ENCODE peak calls at places on chromosome 1, in four cellular contexts. D is K562, W is GM12878, B is HepG2. Q is an unnamed sample.

GRCh38 chr1:230370109-230370508 is 56.0 kb downstream of the PGBD5 start:
- DNase-seq in D (no peak), B (no peak), W (no peak), Q (no peak)

GRCh38 chr1:70427976-70428375 is 16.9 kb downstream of the CTH start:
- DNase-seq in W (no peak), B (no peak), D (no peak), Q (no peak)

GRCh38 chr1:7749126-7749525 is 22.0 kb upstream of the VAMP3 start:
- DNase-seq in D (no peak), W (no peak), B (no peak), Q (no peak)

GRCh38 chr1:192474080-192474683 is 101.4 kb upstream of the RGS1 start:
- DNase-seq in W (no peak), D (peak), B (peak), Q (no peak)

GRCh38 chr1:94925561-94926364 is 1.1 kb downstream of the CNN3 start:
- DNase-seq in D (no peak), W (peak), B (peak), Q (peak)

GRCh38 chr1:119982006-119982405 is 85.7 kb upstream of the ADAM30 start:
- DNase-seq in B (no peak), D (no peak), W (no peak), Q (no peak)

GRCh38 chr1:22845536-22845935 is 127.1 kb downstream of the LACTBL1 start:
- DNase-seq in B (no peak), W (no peak), D (no peak), Q (no peak)

GRCh38 chr1:77018386-77019156 is 151.3 kb downstream of the ST6GALNAC5 start:
- DNase-seq in B (no peak), W (no peak), D (no peak), Q (no peak)

GRCh38 chr1:100646000-100646399 is 73.5 kb upstream of the VCAM1 start:
- DNase-seq in B (no peak), D (no peak), W (no peak), Q (no peak)

GRCh38 chr1:31804098-31804497 is 11.7 kb downstream of the SPOCD1 start:
- DNase-seq in D (no peak), W (no peak), B (no peak), Q (no peak)

GRCh38 chr1:36328713-36329112 is 5.3 kb upstream of the EVA1B start:
- DNase-seq in B (no peak), D (peak), W (no peak), Q (no peak)

GRCh38 chr1:186155594-186155993 is 219.5 kb downstream of the TPR start:
- DNase-seq in W (no peak), D (peak), B (peak), Q (no peak)

GRCh38 chr1:57162607-57163235 is 196.9 kb upstream of the C8B start:
- DNase-seq in D (no peak), B (no peak), W (no peak), Q (no peak)

GRCh38 chr1:65059930-65060538 is 88.0 kb upstream of the AK4 start:
- DNase-seq in W (no peak), D (peak), B (peak), Q (no peak)

GRCh38 chr1:51491166-51491981 is 27.7 kb downstream of the EPS15 start:
- DNase-seq in W (no peak), D (no peak), B (no peak), Q (no peak)

GRCh38 chr1:10651377-10651776 is 145.1 kb downstream of the CASZ1 start:
- DNase-seq in D (peak), B (peak), W (no peak), Q (no peak)

GRCh38 chr1:107899655-107900054 is 65.3 kb downstream of the VAV3 start:
- DNase-seq in B (no peak), W (no peak), D (no peak), Q (no peak)

GRCh38 chr1:34478460-34479076 is 276.3 kb upstream of the GJB5 start:
- DNase-seq in D (no peak), B (no peak), W (no peak), Q (peak)

GRCh38 chr1:206461602-206462455 is 8.4 kb upstream of the IKBKE start:
- DNase-seq in D (peak), B (peak), W (no peak), Q (peak)

GRCh38 chr1:65119951-65120350 is 28.1 kb upstream of the AK4 start:
- DNase-seq in D (no peak), W (no peak), B (no peak), Q (no peak)

GRCh38 chr1:219432191-219432606 is 180.7 kb downstream of the ZC3H11B start:
- DNase-seq in W (no peak), B (no peak), D (no peak), Q (no peak)

GRCh38 chr1:107140703-107141490 is at the start of gene NTNG1:
- DNase-seq in D (no peak), W (no peak), B (no peak), Q (peak)

GRCh38 chr1:231211005-231211857 is 29.8 kb upstream of the GNPAT start:
- DNase-seq in W (peak), B (peak), D (peak), Q (peak)

GRCh38 chr1:23964235-23964668 is 4.6 kb downstream of the PNRC2 start:
- DNase-seq in W (no peak), D (no peak), B (no peak), Q (no peak)

GRCh38 chr1:4002061-4002521 is 102.0 kb upstream of the C1orf174 start:
- DNase-seq in W (no peak), D (no peak), B (no peak), Q (no peak)

DNA sequence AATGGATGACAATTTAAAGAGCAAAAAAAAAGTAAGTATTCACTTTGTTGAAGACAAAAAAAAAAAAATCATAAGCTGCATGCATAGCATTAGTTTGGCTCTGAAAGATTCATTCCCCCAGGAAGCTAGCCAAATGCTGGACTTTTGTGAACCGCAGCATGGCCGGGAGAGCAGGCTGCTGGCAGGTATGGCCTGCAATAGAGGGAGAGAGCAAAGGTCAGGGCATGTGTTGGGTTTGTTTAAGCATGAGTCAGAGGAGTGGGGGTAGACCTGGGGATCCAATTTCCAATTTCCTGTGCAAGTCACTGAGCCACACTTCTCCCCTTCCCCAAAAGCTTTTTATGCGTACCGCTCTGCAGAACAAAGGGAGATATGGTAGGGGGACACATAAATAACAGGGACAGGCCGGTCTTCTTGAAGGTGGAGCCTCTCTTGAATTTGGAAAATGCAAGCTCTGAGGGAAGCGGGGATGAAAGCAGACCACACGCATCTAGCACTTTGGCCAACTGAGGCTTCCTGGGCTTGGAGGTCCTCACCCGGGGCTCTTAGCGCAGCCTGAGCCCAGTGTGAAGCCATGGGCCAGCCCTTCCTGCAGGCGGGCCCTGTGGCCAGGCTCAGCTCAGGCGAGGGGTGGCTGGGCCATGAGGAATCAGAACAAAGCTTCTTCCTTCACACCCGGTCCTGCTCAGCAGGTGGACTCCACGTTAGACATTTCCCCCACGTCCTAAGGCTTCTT is 171.1 kb downstream of the TOMM20 start:
- DNase-seq in D (peak), W (no peak), B (peak), Q (peak)
- TF ChIP-seq ESRRA in D (no peak), W (no peak), B (peak), Q (no peak)

GRCh38 chr1:154556422-154556821 is 2.0 kb downstream of the UBE2Q1 start:
- DNase-seq in W (no peak), D (no peak), B (no peak), Q (peak)
- TF ChIP-seq ATF2 in W (no peak), D (no peak), B (no peak), Q (no peak)

GRCh38 chr1:84506002-84506728 is at the start of the genes GNG5 and SPATA1:
- DNase-seq in B (peak), W (peak), D (peak), Q (peak)

GRCh38 chr1:84502892-84503291 is 3.3 kb upstream of the SPATA1 start:
- DNase-seq in W (no peak), D (no peak), B (no peak), Q (no peak)

GRCh38 chr1:84506729-84507453 is 510 bp upstream of the GNG5 start:
- DNase-seq in W (no peak), B (no peak), D (no peak), Q (no peak)

GRCh38 chr1:84504580-84505021 is 1.6 kb upstream of the SPATA1 start:
- DNase-seq in B (no peak), W (no peak), D (peak), Q (no peak)

DNA sequence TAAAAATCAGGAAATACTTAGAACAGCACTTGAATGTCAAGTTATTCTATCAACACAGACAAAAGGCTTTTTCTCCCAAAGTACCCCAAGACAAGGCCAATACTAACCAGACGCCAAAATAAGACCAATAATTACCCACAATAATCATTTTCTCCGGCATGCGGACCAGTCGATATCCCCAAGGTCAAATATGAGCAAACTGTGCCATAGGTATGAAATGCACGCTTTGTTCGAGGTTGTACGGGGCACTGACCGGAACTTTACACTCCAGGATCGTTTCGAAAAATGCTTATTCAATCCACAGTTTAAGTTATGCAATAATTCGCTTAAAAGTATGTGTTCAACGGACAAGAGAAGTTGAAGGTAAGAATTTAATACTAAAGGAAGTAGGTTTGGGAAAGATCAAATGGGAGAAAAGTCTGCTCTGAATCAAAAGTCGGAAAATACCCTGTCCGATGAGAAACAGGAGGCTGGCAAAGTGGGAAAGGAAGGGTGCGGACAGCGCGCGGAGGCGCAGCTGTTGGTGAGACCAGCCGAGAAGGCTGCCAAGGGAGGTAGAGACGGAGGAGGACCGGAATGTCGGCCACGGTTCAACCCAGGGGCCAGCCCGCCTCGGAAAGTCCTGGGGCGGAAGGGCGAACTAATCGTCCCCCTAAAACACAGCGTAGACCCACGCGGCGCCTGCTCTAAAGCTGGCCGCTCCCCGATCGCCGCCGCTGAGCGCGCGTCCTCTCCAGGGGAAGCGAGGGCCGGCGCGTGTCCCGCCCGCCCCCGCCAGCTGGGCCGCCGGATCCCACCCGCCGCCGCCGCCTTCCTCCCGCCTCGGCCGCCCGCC is 802 bp upstream of the SPATA1 start:
- DNase-seq in W (no peak), D (peak), B (peak), Q (no peak)
- TF ChIP-seq ESRRA in W (no peak), D (no peak), B (peak), Q (peak)

GRCh38 chr1:234294109-234294845 is 79.0 kb upstream of the COA6 start:
- DNase-seq in W (no peak), D (no peak), B (no peak), Q (no peak)
- TF ChIP-seq ATF2 in W (no peak), D (no peak), B (no peak), Q (no peak)

GRCh38 chr1:914891-915280 is 8.8 kb upstream of the SAMD11 start:
- DNase-seq in W (no peak), B (no peak), D (no peak), Q (no peak)

GRCh38 chr1:914253-914890 is 9.4 kb upstream of the SAMD11 start:
- DNase-seq in B (no peak), W (no peak), D (no peak), Q (no peak)

GRCh38 chr1:911875-912739 is 11.6 kb upstream of the SAMD11 start:
- DNase-seq in D (no peak), W (no peak), B (no peak), Q (no peak)

GRCh38 chr1:912740-913301 is 10.9 kb upstream of the SAMD11 start:
- DNase-seq in B (peak), W (no peak), D (no peak), Q (peak)

DNA sequence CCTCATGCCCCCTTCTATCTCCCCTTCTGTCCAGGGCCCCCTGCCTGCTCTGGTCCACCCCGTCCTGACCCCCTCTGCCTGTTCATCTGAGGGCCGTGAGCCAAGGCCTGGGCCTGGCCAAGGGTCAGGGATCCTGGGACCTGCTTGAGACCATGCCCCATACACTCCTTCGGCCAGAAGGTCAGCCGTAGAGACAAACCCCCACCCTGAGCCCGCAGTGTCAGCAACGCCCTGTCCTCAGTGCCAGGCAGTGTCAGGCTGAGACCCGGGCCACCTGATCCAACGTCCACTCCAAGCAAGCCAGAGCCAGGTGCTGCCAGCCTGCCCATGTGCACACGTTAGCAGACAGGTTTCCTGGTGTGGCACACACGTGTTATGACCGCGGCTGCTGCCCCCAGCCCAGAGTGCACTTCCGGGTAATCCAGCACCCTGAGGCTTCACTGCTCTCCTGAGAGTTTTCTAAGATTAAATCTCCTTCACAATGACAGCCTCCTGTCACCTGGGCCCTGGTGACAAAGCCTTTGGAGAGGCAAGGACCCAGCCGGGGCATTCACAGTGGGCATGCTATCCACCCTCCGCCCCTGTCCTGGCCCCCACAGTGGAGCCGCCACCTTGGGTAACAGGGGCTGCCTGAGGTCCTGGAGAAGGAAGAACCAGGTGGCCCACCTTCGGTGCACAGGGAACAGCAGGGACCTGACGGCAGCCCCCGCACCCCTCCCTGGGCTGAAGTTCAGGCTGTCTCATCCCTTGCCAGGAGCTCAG is 10.1 kb upstream of the SAMD11 start:
- DNase-seq in W (no peak), D (no peak), B (no peak), Q (peak)
- TF ChIP-seq ESRRA in W (no peak), D (no peak), B (no peak), Q (no peak)

GRCh38 chr1:82778612-82779011 is 977.9 kb downstream of the ADGRL2 start:
- DNase-seq in D (no peak), W (no peak), B (no peak), Q (peak)

GRCh38 chr1:82777240-82777639 is 976.5 kb downstream of the ADGRL2 start:
- DNase-seq in B (no peak), W (no peak), D (no peak), Q (no peak)

DNA sequence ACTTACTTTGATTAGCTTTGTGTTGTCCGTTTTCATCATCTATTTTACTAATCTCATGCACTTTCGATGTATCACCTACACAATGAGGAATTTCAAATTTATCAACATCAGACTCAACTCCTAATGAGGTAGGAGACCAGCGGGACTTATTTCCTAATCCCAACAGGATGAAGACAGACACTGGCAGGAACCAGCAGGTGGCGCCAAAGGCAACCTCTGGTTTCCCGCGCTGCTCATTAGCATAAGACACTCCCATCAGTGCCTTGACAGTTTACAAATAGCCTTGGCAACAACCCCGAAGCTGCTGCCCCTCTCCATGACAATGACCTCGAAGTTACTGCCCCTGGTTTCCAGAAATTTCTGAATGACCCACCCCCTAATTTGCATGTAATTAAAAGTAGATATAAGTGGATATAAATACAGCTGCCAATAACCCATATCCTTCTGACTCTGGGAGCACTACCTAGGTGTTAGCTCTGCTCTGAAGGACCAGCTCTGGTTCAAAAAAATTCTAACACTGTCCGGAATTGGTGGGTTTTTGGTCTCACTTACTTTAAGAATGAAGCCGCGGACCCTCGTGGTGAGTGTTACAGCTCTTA is 974.8 kb downstream of the ADGRL2 start:
- DNase-seq in B (peak), W (no peak), D (peak), Q (peak)
- TF ChIP-seq ATF2 in B (no peak), W (no peak), D (no peak), Q (no peak)

DNA sequence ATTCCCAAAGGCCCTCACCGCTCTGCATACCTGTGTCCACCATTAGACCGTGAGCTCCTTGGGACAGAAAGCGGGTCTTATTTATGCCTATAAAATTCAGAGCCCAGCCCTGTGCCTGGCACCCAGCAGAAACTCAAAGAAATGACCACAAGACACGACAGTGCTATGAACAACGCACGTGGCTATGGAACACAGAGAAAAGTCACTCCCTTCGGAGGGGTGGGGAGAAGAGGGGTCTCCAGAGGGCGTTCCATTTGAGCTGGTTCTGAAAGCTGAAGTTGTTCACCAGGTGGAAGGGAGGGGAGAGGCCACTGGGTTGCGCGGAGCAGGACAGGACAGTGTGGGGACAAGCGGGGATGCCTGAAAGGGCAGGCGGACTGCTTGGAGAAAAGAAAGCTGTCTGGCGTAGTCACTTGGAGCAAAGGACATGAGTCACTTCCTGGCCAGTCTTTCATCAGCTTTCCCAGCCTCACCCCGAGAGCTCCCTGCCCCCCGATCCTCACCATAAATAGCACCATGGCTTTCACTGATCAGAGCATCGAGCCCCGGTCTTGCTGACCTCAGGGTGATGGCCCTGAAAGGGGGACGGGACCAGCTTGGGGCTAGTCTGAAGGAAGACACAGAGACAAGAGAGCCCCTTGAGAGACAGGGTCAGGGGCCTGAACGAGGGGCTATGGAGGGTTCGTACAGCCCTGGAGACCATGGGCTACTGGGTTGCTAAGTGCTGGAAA is 28.5 kb downstream of the ECE1 start:
- DNase-seq in W (no peak), D (peak), B (no peak), Q (no peak)
- TF ChIP-seq ESRRA in W (no peak), D (no peak), B (no peak), Q (no peak)

DNA sequence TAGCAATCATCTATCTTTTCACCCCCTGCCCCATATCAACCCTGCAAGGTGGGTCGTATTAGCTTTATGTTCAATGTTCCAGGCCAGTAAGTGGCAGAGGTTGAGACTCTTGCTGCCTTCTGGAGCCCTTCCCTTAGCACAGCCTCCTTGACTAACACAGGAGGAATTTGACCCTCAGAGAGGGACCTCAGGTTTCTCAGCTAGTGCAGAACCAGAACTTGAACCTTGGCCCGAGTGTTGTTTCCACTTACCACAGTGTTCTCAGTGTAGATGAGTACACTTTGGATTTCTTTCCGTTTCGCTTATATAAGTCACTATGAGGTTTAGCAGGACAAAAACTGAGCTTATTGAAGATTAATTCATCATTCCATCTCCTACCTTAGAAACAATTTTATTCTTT is 11.1 kb upstream of the ATF3 start:
- DNase-seq in D (no peak), W (no peak), B (no peak), Q (no peak)
- TF ChIP-seq ATF2 in D (no peak), W (no peak), B (no peak), Q (no peak)